ENCODE peak calls at places on chromosomes 7 and 10, in four cellular contexts. H is mesendoderm, G is H9, L is H1. C is an unnamed sample.

GRCh38 chr7:157928808-157929425 is 592.1 kb downstream of the DNAJB6 start:
- DNase-seq in L (no peak), H (no peak), G (no peak), C (no peak)

GRCh38 chr7:100486753-100487446 is 3.2 kb downstream of the NYAP1 start:
- DNase-seq in L (no peak), H (peak), G (peak), C (no peak)

GRCh38 chr7:116621649-116622048 is 50.3 kb upstream of the MET start:
- DNase-seq in H (no peak), L (no peak), G (no peak), C (no peak)

GRCh38 chr7:101216860-101217387 is 457 bp downstream of the PLOD3 start:
- DNase-seq in H (no peak), L (no peak), G (no peak), C (peak)

GRCh38 chr10:11949152-11949551 is 93.5 kb downstream of the UPF2 start:
- DNase-seq in G (no peak), L (no peak), H (no peak), C (no peak)

GRCh38 chr7:121739465-121739864 is 133.5 kb upstream of the PTPRZ1 start:
- DNase-seq in L (no peak), H (peak), G (no peak), C (peak)

GRCh38 chr7:113636727-113637421 is 281.9 kb downstream of the PPP1R3A start:
- DNase-seq in H (no peak), L (no peak), G (no peak), C (no peak)

GRCh38 chr10:103044942-103045489 is 126.9 kb downstream of the CNNM2 start:
- DNase-seq in G (no peak), H (no peak), L (no peak), C (no peak)

GRCh38 chr7:110170762-110171161 is 920.2 kb upstream of the LRRN3 start:
- DNase-seq in G (no peak), L (no peak), H (peak), C (no peak)

GRCh38 chr10:73837072-73837471 is 25.7 kb upstream of the NDST2 start:
- DNase-seq in G (no peak), H (no peak), L (no peak), C (no peak)

GRCh38 chr7:2074694-2075093 is 158.1 kb downstream of the MAD1L1 start:
- DNase-seq in G (no peak), L (no peak), H (no peak), C (no peak)

GRCh38 chr10:67697646-67698245 is 1.8 kb upstream of the CTNNA3 start:
- DNase-seq in L (no peak), H (peak), G (no peak), C (no peak)

GRCh38 chr7:25260862-25261454 is 32.7 kb upstream of the NPVF start:
- DNase-seq in H (no peak), G (no peak), L (no peak), C (no peak)

GRCh38 chr10:22816298-22816653 is 101.9 kb upstream of the PIP4K2A start:
- DNase-seq in H (no peak), G (no peak), L (no peak), C (no peak)

GRCh38 chr7:18834574-18835361 is 282.7 kb downstream of the TWIST1 start:
- DNase-seq in H (no peak), G (no peak), L (no peak), C (no peak)

GRCh38 chr7:139679731-139680594 is 97.8 kb downstream of the HIPK2 start:
- DNase-seq in G (no peak), H (no peak), L (no peak), C (no peak)

GRCh38 chr10:95241533-95241932 is 47.5 kb downstream of the ACSM6 start:
- DNase-seq in G (no peak), H (no peak), L (no peak), C (no peak)

GRCh38 chr10:127405221-127405620 is 143.9 kb upstream of the NPS start:
- DNase-seq in G (no peak), L (no peak), H (no peak), C (no peak)

GRCh38 chr7:81140206-81140605 is 221.4 kb upstream of the SEMA3C start:
- DNase-seq in G (no peak), L (no peak), H (no peak), C (no peak)

GRCh38 chr7:80711521-80711920 is 73.1 kb downstream of the CD36 start:
- DNase-seq in H (peak), G (no peak), L (no peak), C (no peak)

GRCh38 chr7:56007891-56008290 is 43.4 kb downstream of the PSPH start:
- DNase-seq in H (no peak), L (no peak), G (no peak), C (no peak)
- H2BK5ac ChIP-seq in H (no peak), L (no peak), G (no peak), C (no peak)

DNA sequence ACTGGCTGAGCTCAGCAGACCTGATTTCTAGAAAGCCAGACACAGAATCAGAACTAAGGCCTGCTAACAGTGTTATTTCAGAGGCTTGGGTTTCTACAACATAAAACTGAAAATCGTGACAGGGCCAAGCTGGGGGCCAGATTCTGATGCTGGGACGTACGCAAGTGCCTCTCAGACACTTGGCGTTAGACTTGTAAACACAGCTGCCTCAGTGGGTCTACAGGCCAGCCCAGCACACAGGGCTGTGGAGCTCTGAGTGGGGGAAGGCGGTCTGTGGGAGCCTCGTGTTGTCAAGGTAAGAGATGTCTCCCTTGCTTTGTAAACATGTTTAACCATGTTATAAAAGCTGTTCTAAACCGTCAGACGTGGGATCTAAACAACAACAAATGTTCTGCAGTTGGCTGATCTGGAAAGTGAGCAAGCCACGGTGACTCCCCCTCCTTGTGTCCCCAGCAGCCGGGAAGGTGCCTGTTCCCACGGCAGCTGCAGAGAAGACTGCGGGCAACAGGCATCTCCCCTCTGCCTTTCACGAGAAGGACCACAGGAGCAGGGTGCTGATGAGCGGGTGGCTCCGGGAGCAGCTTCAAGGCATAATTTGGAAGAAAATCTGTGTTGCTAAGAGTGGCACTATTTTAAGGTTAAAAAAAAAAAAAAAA is 67.8 kb downstream of the ZRANB1 start:
- DNase-seq in H (no peak), G (no peak), L (no peak), C (no peak)
- H3K9ac ChIP-seq in H (no peak), G (no peak), L (no peak), C (no peak)

GRCh38 chr10:71397340-71398212 is 856 bp downstream of the CDH23 start:
- DNase-seq in G (no peak), L (no peak), H (peak), C (peak)
- H2BK5ac ChIP-seq in G (no peak), L (no peak), H (no peak), C (peak)

DNA sequence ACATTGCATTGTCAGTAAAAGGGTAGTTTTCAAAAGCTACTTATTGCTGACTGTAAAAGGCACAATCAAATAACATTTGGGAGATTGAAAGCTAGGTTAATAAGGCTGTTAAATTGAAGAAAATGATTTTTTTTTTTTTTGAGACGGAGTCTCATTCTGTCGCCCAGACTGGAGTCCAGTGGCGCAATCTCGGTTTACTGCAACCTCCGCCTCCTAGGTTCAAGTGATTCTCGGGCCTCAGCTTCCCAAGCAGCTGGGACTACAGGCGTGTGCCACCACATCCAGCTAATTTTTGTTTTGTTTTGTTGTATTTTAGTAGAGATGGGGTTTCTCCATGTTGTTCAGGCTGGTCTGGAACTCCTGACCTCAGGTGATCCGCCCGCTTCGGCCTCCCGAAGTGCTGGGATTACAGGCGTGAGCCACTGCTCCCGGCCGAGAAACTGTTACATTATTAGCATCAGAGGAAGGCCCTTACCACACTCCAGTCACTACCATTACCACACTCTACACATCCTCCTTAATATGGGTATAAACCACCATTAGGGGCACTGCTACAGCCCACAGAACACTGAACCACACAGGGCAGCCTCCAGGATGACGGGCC is 1.0 kb downstream of the CYP51A1 start:
- DNase-seq in H (no peak), G (no peak), L (no peak), C (no peak)
- H3K9ac ChIP-seq in H (peak), G (peak), L (peak), C (peak)

DNA sequence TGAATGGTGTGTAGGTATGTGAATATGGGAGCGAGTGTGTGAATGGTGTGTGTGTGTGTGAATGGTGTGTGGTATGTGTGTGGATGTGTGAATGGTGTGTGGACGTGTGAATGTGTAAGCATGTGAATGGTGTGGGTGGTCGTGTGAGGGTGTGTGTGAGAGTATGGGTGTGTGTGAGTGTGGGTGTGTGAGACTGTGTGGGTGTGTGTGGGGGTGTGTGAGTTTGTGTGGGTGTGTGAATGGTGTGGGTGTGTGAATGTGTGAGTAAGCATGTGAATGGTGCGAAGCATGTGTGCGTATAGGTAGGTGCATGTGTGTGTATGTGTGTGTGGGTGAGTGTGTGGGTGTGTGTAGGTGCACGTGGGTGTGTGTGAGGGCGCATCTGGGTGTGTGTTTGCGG is 160.7 kb upstream of the COBL start:
- DNase-seq in H (no peak), G (no peak), L (no peak), C (no peak)
- H2BK5ac ChIP-seq in H (no peak), G (no peak), L (peak), C (no peak)

GRCh38 chr7:28207486-28208158 is 27.0 kb upstream of the JAZF1 start:
- DNase-seq in G (no peak), L (no peak), H (no peak), C (no peak)
- H3K9ac ChIP-seq in G (no peak), L (no peak), H (no peak), C (no peak)

GRCh38 chr7:91880016-91880412 is 488 bp downstream of the MTERF1 start:
- DNase-seq in G (no peak), L (no peak), H (no peak), C (no peak)
- H2BK5ac ChIP-seq in G (no peak), L (no peak), H (no peak), C (no peak)